ENCODE peak calls at places on chromosomes 4 and X, in eight cellular contexts. Q is mammary epithelial cell, L is thoracic aorta, C is breast epithelium, M is suprapubic skin, D is fibroblast of mammary gland, T is pancreas, X is astrocyte of the spinal cord. S is an unnamed sample.

GRCh38 chr4:23022032-23022431 is 329.3 kb downstream of the GBA3 start:
- DNase-seq in Q (peak), L (no peak), C (no peak), M (no peak), D (peak), T (no peak), X (peak), S (no peak)

GRCh38 chrX:39125834-39126233 is 324.6 kb downstream of the MID1IP1 start:
- DNase-seq in Q (no peak), L (no peak), C (no peak), M (no peak), D (no peak), T (peak), X (no peak), S (no peak)

GRCh38 chrX:148691456-148691855 is 191.0 kb downstream of the AFF2 start:
- DNase-seq in Q (no peak), L (no peak), C (no peak), M (no peak), D (no peak), T (no peak), X (peak), S (no peak)

GRCh38 chrX:140440891-140441290 is 64.0 kb downstream of the SOX3 start:
- DNase-seq in Q (no peak), L (no peak), C (no peak), M (no peak), D (no peak), T (no peak), X (peak), S (no peak)

GRCh38 chr4:81030617-81031388 is at the start of gene BMP3:
- DNase-seq in Q (peak), L (no peak), C (no peak), M (no peak), D (no peak), T (no peak), X (peak), S (no peak)

GRCh38 chr4:86554641-86555040 is 39.5 kb upstream of the PTPN13 start:
- DNase-seq in Q (no peak), L (no peak), C (no peak), M (no peak), D (peak), T (no peak), X (peak), S (no peak)

GRCh38 chr4:149980941-149981340 is 97.3 kb upstream of the DCLK2 start:
- DNase-seq in Q (peak), L (no peak), C (peak), M (no peak), D (peak), T (peak), X (peak), S (no peak)

GRCh38 chr4:8224596-8225289 is 25.7 kb downstream of the SH3TC1 start:
- DNase-seq in Q (no peak), L (no peak), C (no peak), M (no peak), D (no peak), T (no peak), X (no peak), S (no peak)

GRCh38 chr4:172982151-172982590 is 186.4 kb upstream of the GALNT7 start:
- DNase-seq in Q (peak), L (peak), C (no peak), M (no peak), D (peak), T (no peak), X (peak), S (no peak)

GRCh38 chr4:83830138-83830537 is 294.2 kb downstream of the GPAT3 start:
- DNase-seq in Q (no peak), L (no peak), C (no peak), M (no peak), D (no peak), T (no peak), X (no peak), S (no peak)

GRCh38 chr4:167906851-167907250 is 185.5 kb upstream of the ANXA10 start:
- DNase-seq in Q (no peak), L (no peak), C (no peak), M (no peak), D (peak), T (no peak), X (no peak), S (no peak)

GRCh38 chr4:72568959-72569718 is at the start of gene ADAMTS3:
- DNase-seq in Q (peak), L (no peak), C (peak), M (peak), D (peak), T (peak), X (peak), S (no peak)

GRCh38 chr4:154314248-154314647 is 177.4 kb downstream of the DCHS2 start:
- DNase-seq in Q (no peak), L (no peak), C (no peak), M (no peak), D (peak), T (no peak), X (peak), S (no peak)

GRCh38 chrX:44903842-44904530 is 31.0 kb downstream of the KDM6A start:
- DNase-seq in Q (no peak), L (no peak), C (no peak), M (no peak), D (no peak), T (no peak), X (no peak), S (no peak)

GRCh38 chr4:109729563-109730293 is at the start of gene PLA2G12A:
- DNase-seq in Q (peak), L (no peak), C (peak), M (peak), D (peak), T (peak), X (peak), S (peak)

DNA sequence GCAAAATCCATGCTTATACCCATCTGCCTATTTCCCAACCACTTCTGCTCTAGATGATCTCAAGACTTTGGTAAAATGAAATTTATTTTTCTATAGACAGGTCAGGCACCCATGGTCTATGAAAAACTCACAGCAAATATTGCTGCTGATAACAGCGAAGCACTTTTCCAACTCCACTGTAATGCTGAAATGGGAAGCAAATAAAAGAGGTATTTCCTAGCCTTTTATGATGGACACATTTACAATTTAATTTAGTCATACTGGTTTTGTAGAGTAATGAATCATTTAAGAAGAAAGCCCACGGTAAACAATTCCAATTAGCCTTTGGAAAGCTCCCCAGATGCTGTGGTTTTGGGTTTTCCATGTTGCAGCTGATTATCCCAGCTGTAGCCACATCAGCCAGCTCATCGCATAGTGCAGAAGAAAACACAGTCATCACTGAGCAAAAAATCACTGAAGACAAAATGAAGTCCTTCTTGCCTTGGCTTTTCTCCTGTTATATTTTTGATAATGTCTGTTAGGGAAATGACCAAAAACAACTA is 193.2 kb upstream of the C1QTNF7 start:
- DNase-seq in Q (peak), L (no peak), C (no peak), M (no peak), D (peak), T (no peak), X (peak), S (no peak)
- H3K4me3 ChIP-seq in Q (no peak), L (no peak), C (no peak), M (no peak), D (no peak), T (no peak), X (no peak), S (no peak)

GRCh38 chrX:2498781-2499302 is 1.9 kb downstream of the DHRSX start:
- DNase-seq in Q (no peak), L (no peak), C (no peak), M (no peak), D (peak), T (no peak), X (peak), S (peak)
- H3K4me3 ChIP-seq in Q (peak), L (peak), C (peak), M (peak), D (peak), T (no peak), X (peak), S (peak)

DNA sequence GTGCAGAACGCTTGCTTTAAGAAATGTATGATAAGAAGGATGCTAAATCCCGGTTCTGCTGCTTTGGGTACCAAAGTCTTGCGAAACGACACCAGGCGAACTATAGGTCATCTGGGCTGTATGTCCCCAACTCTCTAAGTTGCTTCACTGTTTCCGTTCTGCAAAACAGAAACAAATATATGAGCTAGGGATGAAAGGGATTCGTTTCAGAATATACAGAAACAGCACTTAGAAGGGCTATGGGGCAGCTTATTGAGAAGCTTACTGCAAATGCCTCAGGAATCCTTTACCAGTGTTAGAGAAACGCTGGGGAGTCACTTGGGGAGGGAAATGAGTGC is 293 bp upstream of the LRCH2 start:
- DNase-seq in Q (no peak), L (no peak), C (no peak), M (no peak), D (no peak), T (no peak), X (peak), S (no peak)
- H3K4me3 ChIP-seq in Q (no peak), L (peak), C (peak), M (peak), D (peak), T (no peak), X (peak), S (peak)

GRCh38 chr4:113434247-113434587 is 327.3 kb downstream of the CAMK2D start:
- DNase-seq in Q (no peak), L (no peak), C (no peak), M (no peak), D (peak), T (no peak), X (peak), S (no peak)
- H3K4me3 ChIP-seq in Q (no peak), L (peak), C (no peak), M (no peak), D (no peak), T (no peak), X (no peak), S (no peak)

DNA sequence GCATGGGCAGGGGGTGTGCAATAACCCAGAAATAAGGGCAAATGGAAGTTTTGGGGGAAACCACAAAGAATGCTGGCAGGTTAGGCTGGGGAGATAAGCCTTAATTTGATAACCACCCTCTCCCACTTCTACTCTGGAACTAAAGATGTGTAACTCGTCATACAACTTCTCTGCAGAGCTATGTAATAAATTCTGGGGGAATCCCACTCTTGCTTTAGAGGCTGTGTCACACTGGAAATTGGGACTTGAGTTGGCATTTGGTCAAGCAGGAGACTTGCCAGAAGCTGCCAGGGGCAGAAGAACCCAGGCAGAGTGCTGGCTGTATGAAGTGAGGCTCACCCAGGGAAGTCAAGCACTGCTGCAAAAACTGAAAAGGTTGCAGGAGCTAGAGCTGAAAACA is 170.8 kb upstream of the CPEB2 start:
- DNase-seq in Q (peak), L (no peak), C (no peak), M (no peak), D (no peak), T (peak), X (no peak), S (no peak)
- H3K4me3 ChIP-seq in Q (no peak), L (no peak), C (no peak), M (no peak), D (no peak), T (no peak), X (no peak), S (no peak)

GRCh38 chr4:124710253-124710849 is 2.2 kb downstream of the ANKRD50 start:
- DNase-seq in Q (peak), L (no peak), C (no peak), M (no peak), D (no peak), T (no peak), X (peak), S (no peak)
- H3K4me3 ChIP-seq in Q (peak), L (peak), C (peak), M (peak), D (peak), T (no peak), X (peak), S (no peak)

GRCh38 chrX:151984328-151984727 is 9.9 kb upstream of the GABRE start:
- DNase-seq in Q (peak), L (no peak), C (no peak), M (no peak), D (peak), T (no peak), X (peak), S (no peak)
- H3K4me3 ChIP-seq in Q (no peak), L (no peak), C (no peak), M (no peak), D (no peak), T (no peak), X (no peak), S (no peak)

GRCh38 chr4:874971-875817 is 49.3 kb upstream of the CPLX1 start:
- DNase-seq in Q (no peak), L (no peak), C (no peak), M (no peak), D (no peak), T (no peak), X (no peak), S (no peak)
- H3K4me3 ChIP-seq in Q (no peak), L (no peak), C (no peak), M (no peak), D (no peak), T (no peak), X (no peak), S (no peak)

GRCh38 chrX:126165401-126165720 is 728 bp downstream of the DCAF12L2 start:
- DNase-seq in Q (no peak), L (no peak), C (no peak), M (no peak), D (no peak), T (no peak), X (no peak), S (no peak)
- H3K4me3 ChIP-seq in Q (no peak), L (no peak), C (peak), M (peak), D (no peak), T (no peak), X (no peak), S (no peak)

DNA sequence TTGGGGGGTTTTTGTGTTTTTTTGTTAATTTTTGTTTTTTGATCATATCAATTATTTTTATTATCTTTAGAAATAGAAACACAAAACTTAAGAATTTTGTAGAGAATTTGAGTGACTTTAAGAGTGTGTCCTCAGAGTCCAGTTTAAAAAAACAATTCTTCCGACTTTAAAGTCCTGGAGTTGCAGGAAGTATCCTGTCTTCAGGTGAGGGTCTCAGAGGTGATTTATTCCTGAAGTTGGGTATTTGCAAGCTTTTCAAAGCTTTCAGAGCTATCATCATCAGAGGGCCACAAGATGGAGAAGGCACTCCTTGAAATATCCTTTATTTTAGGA is 23.0 kb downstream of the TLR10 start:
- DNase-seq in Q (no peak), L (no peak), C (no peak), M (no peak), D (no peak), T (no peak), X (no peak), S (no peak)
- H3K4me3 ChIP-seq in Q (no peak), L (no peak), C (no peak), M (no peak), D (no peak), T (no peak), X (no peak), S (no peak)